ENCODE peak calls at places on chromosomes 11 and 22, in nine cellular contexts. S is brain microvascular endothelial cell, P is OCI-LY7, N is AG09309, H is choroid plexus epithelial cell, B is left lung, W is PC-9, J is PC-3, Q is BE2C. L is an unnamed sample.

GRCh38 chr11:93484716-93485115 is 58.5 kb downstream of the SMCO4 start:
- DNase-seq in H (peak; percentile 73), B (no peak), J (no peak), P (no peak), W (no peak), Q (peak; percentile 43), N (peak; percentile 35), S (no peak), L (no peak)

GRCh38 chr22:41766476-41766875 is 34.0 kb upstream of the CCDC134 start:
- DNase-seq in S (no peak), Q (no peak), B (no peak), H (no peak), J (no peak), N (no peak), W (no peak), P (no peak), L (no peak)

GRCh38 chr22:23110922-23111527 is 30.8 kb downstream of the RSPH14 start:
- DNase-seq in Q (peak; percentile 68), P (no peak), W (no peak), J (no peak), N (no peak), H (no peak), S (no peak), B (no peak), L (no peak)

GRCh38 chr22:41603873-41604332 is 14.3 kb upstream of the PMM1 start:
- DNase-seq in J (no peak), B (no peak), N (no peak), Q (no peak), S (no peak), H (no peak), W (no peak), P (no peak), L (peak; percentile 88)

GRCh38 chr11:61011239-61011870 is 39.9 kb downstream of the CD6 start:
- DNase-seq in B (no peak), J (no peak), N (no peak), Q (no peak), W (no peak), H (no peak), S (no peak), P (no peak), L (no peak)

GRCh38 chr22:30893434-30894370 is 74.9 kb downstream of the MORC2 start:
- DNase-seq in P (no peak), N (no peak), W (no peak), H (no peak), S (no peak), B (no peak), Q (no peak), J (no peak), L (no peak)

GRCh38 chr22:29071261-29072045 is 1.4 kb upstream of the KREMEN1 start:
- DNase-seq in P (no peak), W (no peak), N (no peak), S (no peak), J (peak; percentile 20), B (peak; percentile 89), H (peak; percentile 23), Q (peak; percentile 80), L (peak; percentile 51)

GRCh38 chr22:42078469-42079318 is 806 bp upstream of the SMDT1 start:
- DNase-seq in N (no peak), B (no peak), H (peak; percentile 50), W (no peak), P (no peak), Q (no peak), J (no peak), S (no peak), L (no peak)

GRCh38 chr11:74018331-74019005 is 9.6 kb upstream of the UCP3 start:
- DNase-seq in J (peak; percentile 88), N (peak; percentile 59), W (peak; percentile 98), S (peak; percentile 41), P (no peak), B (peak; percentile 91), H (peak; percentile 96), Q (no peak), L (no peak)

GRCh38 chr11:27124514-27125264 is 84.1 kb downstream of the BBOX1 start:
- DNase-seq in H (peak; percentile 81), S (no peak), B (peak; percentile 35), W (no peak), Q (no peak), P (peak; percentile 30), J (no peak), N (peak; percentile 39), L (no peak)

GRCh38 chr11:59144096-59144495 is 1.4 kb downstream of the FAM111A start:
- DNase-seq in H (no peak), J (peak; percentile 20), S (no peak), Q (no peak), N (no peak), P (peak; percentile 16), B (no peak), W (no peak), L (no peak)

DNA sequence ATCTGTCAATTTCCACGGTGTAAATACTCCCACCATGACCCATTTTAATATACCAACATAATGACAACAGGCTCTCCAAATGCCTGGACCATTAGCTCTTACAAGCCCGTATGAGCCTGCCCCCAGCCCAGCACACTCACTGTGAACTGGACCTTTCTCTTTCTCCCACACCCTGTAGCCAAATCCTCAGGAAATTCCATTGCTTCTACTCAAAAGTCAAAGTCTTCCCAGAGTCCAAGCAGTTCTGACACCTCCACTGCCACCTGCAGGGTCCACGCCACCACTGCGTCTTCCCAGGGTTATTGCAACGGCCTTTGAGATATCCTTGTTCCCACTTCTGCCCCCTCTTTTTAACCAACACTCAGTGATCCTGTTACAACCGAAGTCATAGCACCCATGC is 110.1 kb upstream of the ASPHD2 start:
- DNase-seq in S (peak; percentile 22), P (no peak), W (no peak), J (peak; percentile 32), N (no peak), Q (no peak), B (no peak), H (no peak), L (no peak)
- TF ChIP-seq CTCF in S (peak; percentile 66), P (peak; percentile 66), W (peak; percentile 39), J (peak; percentile 41), N (peak; percentile 34), Q (no peak), B (no peak), H (peak; percentile 19), L (no peak)

GRCh38 chr11:14642873-14643696 is 519 bp upstream of the PDE3B start:
- DNase-seq in P (no peak), H (no peak), Q (no peak), J (no peak), B (peak; percentile 96), S (no peak), W (no peak), N (no peak), L (peak; percentile 44)

GRCh38 chr11:14644396-14645246 is 1.0 kb downstream of the PDE3B start:
- DNase-seq in P (no peak), W (no peak), Q (peak; percentile 32), N (no peak), H (peak; percentile 23), S (no peak), B (no peak), J (no peak), L (peak; percentile 60)

GRCh38 chr11:14642453-14642852 is 1.2 kb upstream of the PDE3B start:
- DNase-seq in P (no peak), Q (no peak), N (no peak), B (no peak), J (no peak), H (no peak), W (no peak), S (no peak), L (no peak)

GRCh38 chr11:14643697-14644395 is at the start of gene PDE3B:
- DNase-seq in P (peak; percentile 4), Q (peak; percentile 86), H (peak; percentile 33), W (peak; percentile 47), S (peak; percentile 6), B (peak; percentile 91), J (peak; percentile 27), N (no peak), L (peak; percentile 87)

GRCh38 chr11:14641801-14642200 is 1.8 kb upstream of the PDE3B start:
- DNase-seq in S (no peak), B (no peak), P (no peak), Q (no peak), W (no peak), H (no peak), N (no peak), J (no peak), L (no peak)
- TF ChIP-seq CTCF in S (no peak), B (no peak), P (no peak), Q (no peak), W (no peak), H (no peak), N (no peak), J (no peak), L (no peak)

DNA sequence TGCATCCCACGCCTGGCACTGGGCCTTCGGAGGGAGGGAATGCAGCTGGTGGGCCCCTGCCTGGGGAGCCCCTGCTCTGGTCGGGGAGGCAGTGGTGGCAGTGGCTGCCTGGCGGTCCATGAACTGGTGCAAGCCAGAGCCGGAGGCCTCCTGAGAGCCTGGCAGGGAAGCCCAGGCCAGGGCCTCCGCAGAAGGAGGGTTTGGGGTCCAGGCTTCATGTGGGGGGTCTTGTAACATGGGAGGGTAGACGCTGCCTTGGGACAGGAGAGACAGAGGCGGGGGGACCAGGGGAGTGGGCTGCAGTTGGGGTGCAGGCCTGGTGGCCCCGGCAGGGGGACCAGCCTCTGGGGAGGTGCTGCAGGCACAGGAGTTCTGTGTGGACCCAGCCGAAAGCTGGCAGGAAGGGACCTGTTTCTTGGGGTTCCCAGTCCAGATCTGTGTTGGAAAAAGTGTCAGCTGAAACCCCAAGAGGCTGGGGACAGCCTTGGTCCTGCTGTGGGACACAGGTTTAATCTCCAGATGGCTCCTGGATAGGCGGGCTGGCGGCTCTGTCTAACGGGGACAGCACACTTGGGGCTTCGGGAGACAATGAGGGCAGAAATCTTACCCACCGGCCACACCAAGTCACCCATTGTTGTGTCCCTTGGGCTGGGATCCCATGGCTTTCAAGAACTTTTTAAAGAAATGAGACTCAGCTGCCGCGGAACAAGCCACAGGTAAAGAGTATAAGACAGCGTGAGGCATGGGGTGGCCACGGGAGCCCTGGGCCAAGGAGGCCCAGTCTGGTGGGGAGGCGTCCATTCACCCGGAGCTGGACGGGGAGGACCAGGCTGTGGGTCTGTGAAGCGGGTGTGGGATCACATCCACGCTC is 73.5 kb downstream of the KCNQ1 start:
- DNase-seq in Q (peak; percentile 1), W (no peak), S (no peak), N (no peak), H (no peak), B (peak; percentile 73), P (no peak), J (no peak), L (no peak)
- TF ChIP-seq CTCF in Q (no peak), W (no peak), S (no peak), N (no peak), H (no peak), B (no peak), P (no peak), J (no peak), L (no peak)

DNA sequence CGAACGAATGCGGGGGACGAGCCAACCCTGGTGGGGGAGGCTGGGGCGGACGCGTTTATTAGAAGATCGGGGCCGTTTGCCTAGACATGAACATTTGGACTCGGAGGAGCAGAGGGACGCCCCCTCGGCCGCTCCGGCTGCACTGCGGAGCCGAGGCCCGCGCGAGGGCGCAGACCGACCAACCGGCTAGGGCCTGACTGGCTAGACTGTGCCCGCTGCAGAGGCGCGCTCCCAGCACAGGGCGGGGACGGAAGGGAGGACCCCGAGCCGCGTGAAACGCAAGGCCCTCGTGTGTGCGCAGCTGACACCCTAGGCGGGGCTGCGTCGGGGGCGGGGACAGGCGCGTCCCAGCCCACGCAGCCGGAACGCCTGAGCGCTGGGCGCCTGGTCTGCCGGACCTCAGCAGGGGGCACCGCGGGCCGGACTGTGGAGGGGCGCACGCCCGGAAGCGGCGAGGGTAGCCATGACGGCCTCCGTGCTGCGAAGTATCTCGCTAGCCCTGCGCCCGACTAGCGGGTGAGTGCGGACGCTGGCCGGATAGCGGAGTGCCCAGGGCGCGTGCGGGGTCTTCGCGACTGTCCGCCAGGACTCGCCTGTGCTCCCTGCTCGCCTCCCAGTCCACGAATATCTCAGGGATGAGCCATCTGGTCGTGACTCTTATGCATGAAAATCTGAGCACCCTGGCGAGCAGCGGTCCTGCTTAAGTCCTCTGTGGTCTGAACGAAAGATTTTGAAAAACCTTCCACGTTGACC is at the start of gene MRPL40:
- DNase-seq in W (peak; percentile 70), H (peak; percentile 97), Q (peak; percentile 97), P (peak; percentile 96), S (peak; percentile 85), B (peak; percentile 98), N (peak; percentile 64), J (peak; percentile 91), L (peak; percentile 93)
- TF ChIP-seq CTCF in W (no peak), H (no peak), Q (no peak), P (no peak), S (no peak), B (no peak), N (no peak), J (no peak), L (no peak)